ENCODE peak calls at places on chromosomes 7 and 10, in eight cellular contexts. A, D, Y, Q, Z, K, J and V are unnamed samples.

GRCh38 chr10:117496616-117497028 is 45.9 kb upstream of the EMX2 start:
- DNase-seq in J (peak; percentile 85), K (peak; percentile 95), Y (peak; percentile 84), D (peak; percentile 90), Q (peak; percentile 67), A (peak; percentile 73), Z (peak; percentile 89), V (peak; percentile 70)

GRCh38 chr10:22415072-22415471 is 69.8 kb downstream of the SPAG6 start:
- DNase-seq in Y (no peak), Z (no peak), D (no peak), K (no peak), J (no peak), Q (no peak), A (no peak), V (no peak)

GRCh38 chr10:11154809-11155208 is 137.1 kb downstream of the CELF2 start:
- DNase-seq in D (peak; percentile 16), A (no peak), Y (no peak), K (peak; percentile 41), Q (no peak), Z (no peak), J (no peak), V (no peak)

GRCh38 chr7:5426226-5426475 is 2.5 kb upstream of the TNRC18 start:
- DNase-seq in A (no peak), Q (no peak), K (peak; percentile 91), Y (no peak), J (peak; percentile 59), D (no peak), Z (no peak), V (peak; percentile 63)

GRCh38 chr7:135980665-135981180 is 3.6 kb upstream of the MTPN start:
- DNase-seq in D (no peak), Y (no peak), Z (no peak), K (peak; percentile 90), A (peak; percentile 97), J (peak; percentile 77), Q (peak; percentile 40), V (no peak)

GRCh38 chr7:149666360-149666905 is 107.0 kb downstream of the ZNF467 start:
- DNase-seq in A (no peak), J (no peak), Y (no peak), Q (no peak), D (no peak), Z (no peak), K (no peak), V (no peak)

GRCh38 chr10:132163278-132163765 is 23.4 kb upstream of the DPYSL4 start:
- DNase-seq in Z (no peak), J (no peak), K (peak; percentile 51), D (peak; percentile 87), Y (peak; percentile 79), Q (peak; percentile 84), A (no peak), V (no peak)

GRCh38 chr10:110056822-110057221 is 49.0 kb downstream of the ADD3 start:
- DNase-seq in Y (no peak), A (no peak), D (no peak), K (peak; percentile 62), Q (no peak), Z (no peak), J (no peak), V (peak; percentile 40)

GRCh38 chr7:46909601-46910051 is 672.3 kb downstream of the TNS3 start:
- DNase-seq in Q (no peak), J (no peak), A (no peak), Z (no peak), K (peak; percentile 93), D (no peak), Y (no peak), V (peak; percentile 72)

GRCh38 chr7:95772298-95772770 is at the start of gene DYNC1I1:
- DNase-seq in Z (peak; percentile 87), K (peak; percentile 77), Y (no peak), D (peak; percentile 83), J (peak; percentile 61), A (peak; percentile 81), Q (peak; percentile 84), V (peak; percentile 38)

GRCh38 chr10:116132716-116133420 is 140.1 kb downstream of the GFRA1 start:
- DNase-seq in Q (no peak), J (no peak), A (no peak), D (no peak), K (no peak), Z (no peak), Y (no peak), V (peak; percentile 9)

GRCh38 chr10:100744136-100744979 is 1.0 kb upstream of the PAX2 start:
- DNase-seq in A (no peak), Z (no peak), Q (no peak), Y (no peak), J (no peak), K (no peak), D (peak; percentile 63), V (no peak)
- TF ChIP-seq EZH2 in A (no peak), Z (peak; percentile 90), Q (no peak), Y (no peak), J (peak; percentile 94), K (peak; percentile 72), D (peak; percentile 98), V (peak; percentile 97)

GRCh38 chr10:72258617-72259016 is 15.1 kb upstream of the DDIT4 start:
- DNase-seq in D (no peak), Q (no peak), A (no peak), Z (no peak), J (no peak), K (no peak), Y (no peak), V (no peak)

GRCh38 chr10:72257051-72257892 is 16.5 kb upstream of the DDIT4 start:
- DNase-seq in D (peak; percentile 74), Z (no peak), Q (peak; percentile 58), K (no peak), J (no peak), A (peak; percentile 53), Y (no peak), V (no peak)

GRCh38 chr10:72254891-72255568 is 18.7 kb upstream of the DDIT4 start:
- DNase-seq in K (peak; percentile 80), A (peak; percentile 66), Q (peak; percentile 82), J (peak; percentile 52), Z (peak; percentile 84), D (peak; percentile 80), Y (no peak), V (peak; percentile 95)

GRCh38 chr10:72253002-72253401 is 20.7 kb upstream of the DDIT4 start:
- DNase-seq in Y (no peak), Z (no peak), A (no peak), D (no peak), Q (no peak), K (no peak), J (no peak), V (no peak)

GRCh38 chr10:72255977-72256729 is 17.6 kb upstream of the DDIT4 start:
- DNase-seq in Y (no peak), A (no peak), J (no peak), K (no peak), D (no peak), Z (no peak), Q (no peak), V (no peak)
- H3K4me1 ChIP-seq in Y (peaks cover 52% of the 10 kb centered on the region), A (peaks cover 58% of the 10 kb centered on the region), J (peaks cover 23% of the 10 kb centered on the region), K (peaks cover 28% of the 10 kb centered on the region), D (peaks cover 60% of the 10 kb centered on the region), Z (peaks cover 53% of the 10 kb centered on the region), Q (peaks cover 48% of the 10 kb centered on the region), V (peaks cover 24% of the 10 kb centered on the region)

GRCh38 chr7:100967292-100967863 is 2.0 kb upstream of the MUC12 start:
- DNase-seq in Y (no peak), D (no peak), Q (peak; percentile 38), Z (no peak), J (no peak), A (no peak), K (peak; percentile 36), V (no peak)

GRCh38 chr7:100965051-100965722 is 4.2 kb upstream of the MUC12 start:
- DNase-seq in D (no peak), J (no peak), Y (no peak), K (no peak), Q (no peak), A (no peak), Z (no peak), V (no peak)

GRCh38 chr7:100965723-100966541 is 3.4 kb upstream of the MUC12 start:
- DNase-seq in Y (peak; percentile 91), D (peak; percentile 99), K (peak; percentile 86), Z (peak; percentile 96), A (peak; percentile 42), J (peak; percentile 49), Q (peak; percentile 98), V (peak; percentile 25)

GRCh38 chr7:100968031-100968430 is 1.3 kb upstream of the MUC12 start:
- DNase-seq in D (no peak), Y (no peak), J (no peak), Q (peak; percentile 13), A (no peak), K (no peak), Z (no peak), V (no peak)

DNA sequence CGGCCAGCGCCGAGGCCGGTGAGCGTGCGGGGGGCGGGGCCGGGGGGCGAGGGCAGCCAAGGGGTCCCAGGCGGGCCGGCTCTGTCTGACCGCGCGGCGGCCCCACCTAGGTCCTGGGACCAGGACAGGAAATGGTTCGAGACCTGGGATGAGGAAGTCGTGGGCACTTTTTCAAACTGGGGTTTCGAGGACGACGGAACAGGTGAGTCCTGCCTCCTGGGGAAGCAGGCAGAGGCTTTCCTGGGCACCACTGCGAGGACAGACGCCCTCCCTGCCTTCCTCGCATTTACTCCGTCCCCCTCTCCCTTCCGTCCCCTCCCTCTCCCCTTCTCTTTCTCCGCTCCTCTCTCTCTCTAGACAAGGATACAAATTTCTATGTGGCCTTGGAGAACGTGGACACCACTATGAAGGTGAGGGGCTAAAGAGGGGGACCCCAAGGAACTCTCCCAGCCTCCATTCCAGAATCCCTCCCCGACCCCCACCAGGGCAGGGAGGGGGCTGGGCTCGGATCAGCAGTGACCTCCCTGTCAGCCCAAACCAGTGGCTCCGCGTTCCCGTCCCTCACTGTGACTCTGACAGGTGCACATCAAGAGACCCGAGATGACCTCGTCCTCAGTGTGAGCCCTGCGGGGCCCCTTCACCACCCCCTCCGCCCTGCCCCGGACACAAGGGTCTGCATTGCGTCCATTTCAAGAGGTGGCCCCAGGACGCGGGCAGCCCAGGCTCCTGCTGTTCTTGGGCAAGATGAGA is 2.6 kb upstream of the MUC12 start:
- DNase-seq in Y (no peak), J (no peak), D (peak; percentile 36), Q (peak; percentile 24), K (no peak), A (no peak), Z (no peak), V (no peak)
- TF ChIP-seq EZH2 in Y (no peak), J (peak; percentile 56), D (peak; percentile 67), Q (no peak), K (peak; percentile 68), A (no peak), Z (no peak), V (peak; percentile 92)

GRCh38 chr7:45417268-45417667 is 156.9 kb upstream of the ADCY1 start:
- DNase-seq in Q (no peak), D (no peak), K (no peak), Y (no peak), Z (no peak), A (no peak), J (no peak), V (no peak)

GRCh38 chr7:45417735-45418134 is 156.4 kb upstream of the ADCY1 start:
- DNase-seq in A (no peak), Q (no peak), Z (no peak), J (no peak), D (no peak), K (no peak), Y (no peak), V (no peak)

GRCh38 chr7:45415265-45415664 is 158.9 kb upstream of the ADCY1 start:
- DNase-seq in K (no peak), D (no peak), A (no peak), J (no peak), Q (no peak), Y (no peak), Z (no peak), V (no peak)

GRCh38 chr7:45414226-45414625 is 159.9 kb upstream of the ADCY1 start:
- DNase-seq in A (no peak), D (no peak), Q (no peak), Y (no peak), K (no peak), J (no peak), Z (no peak), V (no peak)

GRCh38 chr7:45416846-45417245 is 157.3 kb upstream of the ADCY1 start:
- DNase-seq in Z (no peak), A (peak; percentile 52), D (no peak), Y (no peak), K (no peak), J (no peak), Q (no peak), V (no peak)
- H3K4me1 ChIP-seq in Z (no peaks in the 10 kb centered on the region), A (peaks cover 14% of the 10 kb centered on the region), D (no peaks in the 10 kb centered on the region), Y (no peaks in the 10 kb centered on the region), K (no peaks in the 10 kb centered on the region), J (no peaks in the 10 kb centered on the region), Q (no peaks in the 10 kb centered on the region), V (no peaks in the 10 kb centered on the region)